ENCODE peak calls at places on chromosomes 13 and 19, in five cellular contexts. F, X, I, P and G are unnamed samples.
A peak's percentile ranks its signal among the peaks of the same experiment; 100 is the strongest.

GRCh38 chr13:48437381-48437780 is 24.5 kb upstream of the LPAR6 start:
- DNase-seq in F (peak; percentile 45), X (peak; percentile 21), I (no peak), P (no peak), G (peak; percentile 48)

GRCh38 chr13:110914293-110915056 is 394 bp downstream of the ANKRD10 start:
- DNase-seq in F (peak; percentile 74), X (peak; percentile 76), I (no peak), P (no peak), G (peak; percentile 89)

GRCh38 chr19:34288381-34288780 is 34.0 kb downstream of the GARRE1 start:
- DNase-seq in F (no peak), X (no peak), I (no peak), P (no peak), G (no peak)

GRCh38 chr19:16888629-16889371 is at the start of gene F2RL3:
- DNase-seq in F (peak; percentile 22), X (peak; percentile 70), I (peak; percentile 76), P (no peak), G (peak; percentile 88)

GRCh38 chr13:79541426-79542049 is 60.6 kb downstream of the NDFIP2 start:
- DNase-seq in F (peak; percentile 73), X (no peak), I (no peak), P (peak; percentile 56), G (no peak)

GRCh38 chr13:96781141-96781540 is 213.1 kb downstream of the OXGR1 start:
- DNase-seq in F (no peak), X (no peak), I (no peak), P (no peak), G (peak; percentile 26)

GRCh38 chr19:41936416-41936850 is 8.2 kb upstream of the ERFL start:
- DNase-seq in F (no peak), X (no peak), I (no peak), P (no peak), G (no peak)

GRCh38 chr19:7877249-7877836 is 3.2 kb upstream of the PRR36 start:
- DNase-seq in F (no peak), X (no peak), I (no peak), P (no peak), G (no peak)

GRCh38 chr13:20305587-20305986 is 73.5 kb upstream of the GJB6 start:
- DNase-seq in F (no peak), X (no peak), I (no peak), P (no peak), G (no peak)

GRCh38 chr13:79966502-79966901 is 374.4 kb downstream of the SPRY2 start:
- DNase-seq in F (no peak), X (no peak), I (no peak), P (no peak), G (no peak)

GRCh38 chr19:29952646-29953045 is 10.6 kb downstream of the URI1 start:
- DNase-seq in F (no peak), X (no peak), I (no peak), P (no peak), G (no peak)

GRCh38 chr13:48818495-48818961 is 157.2 kb upstream of the FNDC3A start:
- DNase-seq in F (peak; percentile 98), X (no peak), I (peak; percentile 80), P (no peak), G (no peak)

GRCh38 chr19:35159606-35160005 is 5.1 kb downstream of the FXYD5 start:
- DNase-seq in F (no peak), X (no peak), I (no peak), P (no peak), G (no peak)

GRCh38 chr13:25111557-25111956 is 15.6 kb downstream of the PABPC3 start:
- DNase-seq in F (peak; percentile 7), X (no peak), I (no peak), P (no peak), G (no peak)

GRCh38 chr19:48511800-48512503 is at the start of gene LMTK3:
- DNase-seq in F (peak; percentile 56), X (peak; percentile 55), I (no peak), P (no peak), G (peak; percentile 58)

GRCh38 chr13:50576156-50576555 is 267.3 kb downstream of the DLEU7 start:
- DNase-seq in F (no peak), X (peak; percentile 62), I (no peak), P (no peak), G (no peak)

GRCh38 chr19:771332-771785 is 20.4 kb downstream of the MISP start:
- DNase-seq in F (peak; percentile 43), X (no peak), I (no peak), P (peak; percentile 55), G (no peak)

GRCh38 chr13:52034616-52035226 is 10.2 kb downstream of the UTP14C start:
- DNase-seq in F (peak; percentile 20), X (no peak), I (no peak), P (no peak), G (no peak)

GRCh38 chr19:16208064-16208759 is 10.5 kb downstream of the AP1M1 start:
- DNase-seq in F (no peak), X (no peak), I (no peak), P (no peak), G (no peak)

GRCh38 chr13:112072531-112073244 is 5.7 kb downstream of the SOX1 start:
- DNase-seq in F (no peak), X (no peak), I (peak; percentile 70), P (no peak), G (no peak)

GRCh38 chr13:40206241-40207109 is 460.0 kb downstream of the FOXO1 start:
- DNase-seq in F (peak; percentile 7), X (no peak), I (no peak), P (no peak), G (no peak)

GRCh38 chr19:49436381-49437017 is 4.8 kb downstream of the SLC17A7 start:
- DNase-seq in F (no peak), X (no peak), I (no peak), P (no peak), G (peak; percentile 81)

GRCh38 chr19:49690073-49690655 is 752 bp upstream of the CPT1C start:
- DNase-seq in F (no peak), X (no peak), I (peak; percentile 78), P (no peak), G (no peak)

GRCh38 chr13:85557651-85558050 is 241.6 kb downstream of the SLITRK6 start:
- DNase-seq in F (no peak), X (no peak), I (no peak), P (no peak), G (no peak)

GRCh38 chr19:23810496-23810895 is 51.8 kb upstream of the ZNF681 start:
- DNase-seq in F (no peak), X (no peak), I (no peak), P (no peak), G (no peak)

GRCh38 chr19:45376045-45376724 is 5.8 kb upstream of the ERCC2 start:
- DNase-seq in F (peak; percentile 94), X (no peak), I (no peak), P (peak; percentile 13), G (peak; percentile 87)

GRCh38 chr19:18893573-18894253 is 2.2 kb downstream of the CERS1 start:
- DNase-seq in F (no peak), X (no peak), I (no peak), P (no peak), G (no peak)

GRCh38 chr13:110236831-110237261 is 70.1 kb downstream of the COL4A1 start:
- DNase-seq in F (no peak), X (no peak), I (no peak), P (no peak), G (peak; percentile 58)

GRCh38 chr13:112943309-112944125 is 25.5 kb upstream of the MCF2L start:
- DNase-seq in F (peak; percentile 4), X (peak; percentile 40), I (peak; percentile 76), P (no peak), G (peak; percentile 54)

GRCh38 chr19:47781590-47782318 is 3.3 kb downstream of the SELENOW start:
- DNase-seq in F (no peak), X (no peak), I (no peak), P (no peak), G (peak; percentile 71)

GRCh38 chr19:42370667-42371066 is 19.4 kb downstream of the CNFN start:
- DNase-seq in F (no peak), X (no peak), I (no peak), P (no peak), G (no peak)

GRCh38 chr13:22793598-22794134 is 387.1 kb upstream of the SGCG start:
- DNase-seq in F (no peak), X (no peak), I (no peak), P (peak; percentile 84), G (no peak)

DNA sequence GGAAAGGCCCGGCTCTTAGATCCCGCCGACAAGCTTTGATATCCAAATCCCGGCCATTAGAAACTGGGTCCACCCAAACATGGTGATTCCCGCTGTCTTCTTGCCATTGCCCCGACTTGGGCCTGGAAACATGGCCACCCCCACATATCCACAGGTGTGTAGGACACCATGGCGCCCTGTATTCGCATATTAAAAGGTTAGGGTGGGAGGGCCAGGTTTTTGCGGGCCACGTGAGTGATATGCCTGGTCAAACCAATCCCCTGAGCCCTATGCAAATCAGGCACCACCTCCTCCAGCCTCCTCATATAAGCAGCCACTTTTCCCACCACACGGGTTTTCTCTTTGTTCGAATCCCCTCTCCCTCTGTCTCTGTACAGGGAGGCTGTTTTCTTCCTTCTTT is 766.4 kb downstream of the UQCRFS1 start:
- DNase-seq in F (no peak), X (no peak), I (no peak), P (no peak), G (peak; percentile 19)
- TF ChIP-seq POLR2A in F (no peak), X (no peak), I (no peak), P (no peak), G (no peak)

GRCh38 chr19:13034636-13035035 is 39.4 kb downstream of the NFIX start:
- DNase-seq in F (no peak), X (no peak), I (no peak), P (no peak), G (no peak)

GRCh38 chr19:13037161-13037560 is 41.9 kb downstream of the NFIX start:
- DNase-seq in F (peak; percentile 85), X (no peak), I (no peak), P (no peak), G (no peak)

GRCh38 chr19:13035820-13036365 is 40.6 kb downstream of the NFIX start:
- DNase-seq in F (no peak), X (no peak), I (no peak), P (no peak), G (no peak)

GRCh38 chr19:13037718-13038117 is 42.4 kb downstream of the NFIX start:
- DNase-seq in F (no peak), X (no peak), I (no peak), P (no peak), G (no peak)

GRCh38 chr19:13036366-13036976 is 41.2 kb downstream of the NFIX start:
- DNase-seq in F (peak; percentile 29), X (peak; percentile 81), I (no peak), P (peak; percentile 56), G (no peak)
- H3K27ac ChIP-seq in F (peak overlapping the region; percentile 48), X (peak overlapping the region; percentile 82), I (peak overlapping the region; percentile 90), P (no peak overlapping the region), G (no peak overlapping the region)

GRCh38 chr13:69092615-69093322 is 1014.9 kb upstream of the ATXN8OS start:
- DNase-seq in F (no peak), X (no peak), I (no peak), P (no peak), G (no peak)
- TF ChIP-seq CTCF in F (no peak), X (no peak), I (no peak), P (no peak), G (no peak)

GRCh38 chr13:30112602-30113435 is 194.5 kb downstream of the KATNAL1 start:
- DNase-seq in F (peak; percentile 85), X (peak; percentile 89), I (peak; percentile 87), P (peak; percentile 61), G (peak; percentile 83)
- TF ChIP-seq POLR2A in F (peak; percentile 55), X (no peak), I (no peak), P (no peak), G (no peak)